ENCODE peak calls at places on chromosomes 11 and 22, in eight cellular contexts. M is fibroblast of lung, T is neural progenitor cell, K is keratinocyte, B is mammary epithelial cell, O is PC-3, H is neuronal stem cell, G is H9. Y is an unnamed sample.
A peak's percentile ranks its signal among the peaks of the same experiment; 100 is the strongest.

GRCh38 chr11:84390441-84391078 is 1104.4 kb upstream of the CCDC90B start:
- DNase-seq in H (peak; percentile 39), G (peak; percentile 66), B (peak; percentile 0), O (peak; percentile 70), K (no peak), T (peak; percentile 54), M (peak; percentile 25), Y (no peak)

GRCh38 chr11:132999031-132999430 is 533.3 kb downstream of the OPCML start:
- DNase-seq in T (no peak), K (no peak), O (no peak), B (no peak), M (no peak), G (no peak), H (no peak), Y (no peak)

GRCh38 chr11:73157141-73158010 is 15.3 kb upstream of the FCHSD2 start:
- DNase-seq in M (peak; percentile 82), G (no peak), O (no peak), H (no peak), K (no peak), B (no peak), T (no peak), Y (peak; percentile 48)

GRCh38 chr11:7563269-7563668 is 49.5 kb downstream of the PPFIBP2 start:
- DNase-seq in O (no peak), K (no peak), T (no peak), H (no peak), G (peak; percentile 8), M (no peak), B (no peak), Y (no peak)

GRCh38 chr11:10807629-10808552 is 835 bp downstream of the EIF4G2 start:
- DNase-seq in G (no peak), T (peak; percentile 65), M (peak; percentile 54), B (peak; percentile 48), O (peak; percentile 25), H (peak; percentile 35), K (no peak), Y (peak; percentile 78)

GRCh38 chr11:60847906-60848305 is 6.0 kb downstream of the CCDC86 start:
- DNase-seq in H (no peak), T (no peak), K (no peak), G (no peak), B (no peak), M (no peak), O (no peak), Y (no peak)

GRCh38 chr22:46096706-46097230 is 53.6 kb upstream of the PPARA start:
- DNase-seq in G (no peak), O (no peak), B (no peak), K (no peak), M (no peak), H (no peak), T (no peak), Y (no peak)

GRCh38 chr11:83191491-83191890 is 2.0 kb upstream of the ANKRD42 start:
- DNase-seq in H (no peak), O (no peak), T (no peak), B (no peak), M (no peak), G (no peak), K (no peak), Y (no peak)

GRCh38 chr11:2086239-2087040 is 52.7 kb downstream of the IGF2 start:
- DNase-seq in B (no peak), T (no peak), G (no peak), M (no peak), O (no peak), K (no peak), H (no peak), Y (no peak)

GRCh38 chr11:70068950-70069349 is 9.2 kb upstream of the ANO1 start:
- DNase-seq in O (no peak), H (no peak), T (no peak), K (no peak), G (peak; percentile 16), B (no peak), M (no peak), Y (no peak)

GRCh38 chr11:390175-390574 is 3.8 kb upstream of the PKP3 start:
- DNase-seq in O (peak; percentile 23), M (no peak), G (peak; percentile 83), T (peak; percentile 68), K (no peak), B (no peak), H (no peak), Y (no peak)

GRCh38 chr22:20204821-20205220 is 54.0 kb upstream of the CCDC188 start:
- DNase-seq in M (no peak), T (no peak), G (no peak), H (no peak), K (no peak), O (no peak), B (no peak), Y (peak; percentile 28)

GRCh38 chr11:14414470-14415461 is 55.8 kb upstream of the RRAS2 start:
- DNase-seq in O (no peak), M (peak; percentile 65), K (no peak), B (no peak), T (no peak), G (no peak), H (no peak), Y (peak; percentile 49)

GRCh38 chr11:71244116-71244815 is 8.1 kb downstream of the SHANK2 start:
- DNase-seq in T (no peak), M (no peak), G (no peak), B (no peak), K (no peak), O (no peak), H (no peak), Y (peak; percentile 59)

GRCh38 chr22:27718186-27719032 is 83.1 kb downstream of the MN1 start:
- DNase-seq in B (peak; percentile 96), K (peak; percentile 86), O (peak; percentile 87), T (no peak), M (peak; percentile 96), G (peak; percentile 42), H (no peak), Y (peak; percentile 99)

GRCh38 chr11:1782831-1783724 is 19.4 kb upstream of the CTSD start:
- DNase-seq in T (no peak), H (no peak), G (no peak), O (peak; percentile 56), K (no peak), M (peak; percentile 56), B (no peak), Y (peak; percentile 17)

GRCh38 chr11:10778217-10778970 is 27.3 kb downstream of the CTR9 start:
- DNase-seq in T (no peak), O (no peak), B (no peak), K (no peak), H (no peak), G (no peak), M (peak; percentile 86), Y (peak; percentile 99)

GRCh38 chr11:28715726-28716125 is 607.5 kb downstream of the METTL15 start:
- DNase-seq in K (no peak), G (no peak), B (no peak), T (no peak), H (no peak), M (peak; percentile 15), O (no peak), Y (no peak)

DNA sequence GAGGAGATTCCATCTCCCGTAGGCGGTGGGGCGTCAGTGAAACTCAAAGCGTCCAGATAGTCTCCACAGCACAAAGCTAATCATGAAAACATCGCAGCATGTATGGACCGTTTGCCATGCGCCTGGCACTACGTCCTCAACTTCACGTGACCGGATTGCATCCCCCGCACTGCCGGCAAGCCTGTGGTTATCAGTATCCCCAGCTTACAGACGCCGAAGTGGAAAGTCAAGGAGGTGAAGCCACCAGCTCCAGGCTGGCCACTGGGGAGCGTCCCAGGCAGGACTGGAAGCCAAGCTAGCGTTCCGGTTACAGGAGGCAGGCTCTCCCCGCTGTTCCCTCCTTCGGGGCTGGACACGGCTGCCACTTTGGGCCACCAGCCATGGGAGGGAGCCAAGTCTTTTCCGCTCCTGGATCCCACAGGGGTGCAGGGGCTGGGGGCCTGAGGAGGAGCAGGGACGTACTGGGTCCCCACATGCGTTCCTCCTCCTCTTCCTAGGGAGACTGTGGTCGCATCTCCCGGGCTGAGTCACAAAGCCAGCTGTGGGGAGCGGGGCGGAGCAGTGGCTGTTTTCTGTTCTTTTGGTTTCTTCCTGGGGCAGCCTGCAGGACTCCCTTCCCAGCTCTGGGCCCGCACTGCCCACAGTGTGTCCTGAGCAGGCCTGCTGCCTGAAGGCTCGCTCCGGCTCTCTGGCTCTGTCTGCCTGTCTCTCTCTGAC is 4.3 kb upstream of the OSBPL5 start:
- DNase-seq in H (no peak), O (peak; percentile 52), K (no peak), M (peak; percentile 75), B (peak; percentile 69), G (peak; percentile 73), T (peak; percentile 52), Y (peak; percentile 91)
- H2AFZ ChIP-seq in H (peak overlapping the region; percentile 92), O (peak overlapping the region; percentile 82), K (peak overlapping the region; percentile 14), M (peak overlapping the region; percentile 94), B (peak overlapping the region; percentile 88), G (no peak overlapping the region), T (peak overlapping the region; percentile 64), Y (peak overlapping the region; percentile 82)

DNA sequence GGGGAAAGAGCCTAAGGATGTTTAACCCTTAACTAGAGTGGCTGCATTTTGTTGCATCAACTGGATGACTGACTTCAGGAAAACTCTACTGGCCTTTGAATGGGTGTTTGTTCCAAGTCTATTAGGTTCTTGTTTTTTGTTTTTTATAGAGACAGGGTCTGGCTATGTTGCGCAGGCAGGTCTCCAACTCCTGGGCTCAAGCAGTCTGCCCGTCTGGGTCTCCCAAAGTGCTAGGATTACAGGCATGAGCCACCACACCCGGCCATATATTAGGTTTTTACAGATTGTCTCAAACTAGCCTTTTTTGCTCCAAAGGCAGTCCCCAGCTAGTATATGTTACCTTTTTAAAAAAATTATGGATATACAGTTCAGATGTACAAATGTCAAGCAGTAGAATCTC is 1.1 kb downstream of the SMARCB1 start:
- DNase-seq in H (no peak), G (no peak), K (no peak), T (peak; percentile 1), B (no peak), O (no peak), M (no peak), Y (no peak)
- H3K9ac ChIP-seq in H (no peak overlapping the region), G (peak overlapping the region; percentile 75), K (peak overlapping the region; percentile 96), T (peak overlapping the region; percentile 55), B (peak overlapping the region; percentile 65), O (peak overlapping the region; percentile 100), M (peak overlapping the region; percentile 60), Y (peak overlapping the region; percentile 99)

GRCh38 chr11:9726313-9727022 is 62.6 kb downstream of the SWAP70 start:
- DNase-seq in M (peak; percentile 91), O (peak; percentile 81), G (no peak), T (no peak), H (no peak), B (peak; percentile 75), K (no peak), Y (peak; percentile 81)
- H2AFZ ChIP-seq in M (no peak overlapping the region), O (no peak overlapping the region), G (no peak overlapping the region), T (no peak overlapping the region), H (no peak overlapping the region), B (no peak overlapping the region), K (no peak overlapping the region), Y (no peak overlapping the region)

DNA sequence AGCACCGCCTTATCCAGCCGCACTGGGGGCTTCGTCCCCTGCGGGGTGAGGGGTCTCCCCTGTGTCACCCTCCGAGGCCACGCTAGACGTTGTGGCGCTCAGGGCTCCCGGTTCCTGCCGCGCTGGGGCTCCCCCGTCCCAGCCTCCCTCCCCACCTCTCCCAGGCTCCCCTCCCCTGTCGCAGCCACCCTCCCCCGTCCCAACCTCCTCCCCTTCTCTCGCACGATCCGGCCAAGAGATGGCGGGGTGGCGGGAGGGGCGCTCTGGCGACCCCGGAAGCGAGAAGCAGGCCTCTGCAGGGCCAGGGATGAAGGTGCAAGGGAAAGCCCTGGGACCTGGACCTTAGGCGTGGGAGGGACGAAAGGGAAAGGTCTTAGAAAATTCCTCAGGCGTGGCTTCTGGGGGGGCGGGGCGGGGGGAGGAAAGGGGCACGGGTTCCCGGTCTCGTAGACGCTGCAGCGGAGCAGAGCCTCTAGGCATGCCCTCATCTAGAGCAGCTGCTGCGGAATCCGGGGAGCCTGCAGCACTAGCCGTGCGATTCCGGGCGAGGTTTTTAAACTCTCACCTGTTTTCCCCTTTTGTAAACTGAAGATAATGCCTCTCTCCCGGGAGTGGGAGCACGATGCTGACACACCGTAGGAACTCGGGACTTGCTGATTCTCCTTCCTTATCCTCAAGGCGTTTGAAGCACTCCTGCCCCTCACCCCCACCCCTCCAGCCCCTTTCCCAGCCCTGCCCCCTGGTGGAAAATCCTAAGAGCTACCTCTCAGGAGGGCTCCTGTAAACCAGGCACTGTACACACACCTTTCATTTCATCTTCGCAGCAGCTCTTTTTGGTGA is 14.4 kb downstream of the KCNJ5 start:
- DNase-seq in H (no peak), T (peak; percentile 72), M (peak; percentile 56), O (peak; percentile 77), B (peak; percentile 62), G (peak; percentile 78), K (peak; percentile 61), Y (peak; percentile 63)
- H3K9ac ChIP-seq in H (peak overlapping the region; percentile 60), T (no peak overlapping the region), M (peak overlapping the region; percentile 38), O (peak overlapping the region; percentile 62), B (peak overlapping the region; percentile 52), G (no peak overlapping the region), K (peak overlapping the region; percentile 66), Y (peak overlapping the region; percentile 52)

Y was measured in GM23248.